ENCODE peak calls at places on chromosomes 13 and 19, in five cellular contexts. D, M, P, E and H are unnamed samples.
A peak's percentile ranks its signal among the peaks of the same experiment; 100 is the strongest.

GRCh38 chr13:20441879-20442278 is 83.8 kb downstream of the CRYL1 start:
- DNase-seq in D (no peak), M (peak; percentile 76), P (no peak), E (no peak), H (no peak)

GRCh38 chr19:43504426-43505185 is at the start of gene PHLDB3:
- DNase-seq in D (peak; percentile 64), M (no peak), P (no peak), E (no peak), H (peak; percentile 51)

GRCh38 chr13:20704459-20705069 is 1.1 kb downstream of the IL17D start:
- DNase-seq in D (no peak), M (no peak), P (no peak), E (no peak), H (no peak)

GRCh38 chr19:14575428-14575980 is 3.6 kb upstream of the NDUFB7 start:
- DNase-seq in D (no peak), M (no peak), P (no peak), E (no peak), H (no peak)

GRCh38 chr13:44591316-44591715 is 15.2 kb upstream of the TSC22D1 start:
- DNase-seq in D (peak; percentile 92), M (no peak), P (no peak), E (no peak), H (no peak)

GRCh38 chr13:71577127-71577526 is 289.9 kb downstream of the DACH1 start:
- DNase-seq in D (no peak), M (peak; percentile 10), P (no peak), E (no peak), H (no peak)

GRCh38 chr19:8571006-8571411 is 6.2 kb downstream of the MYO1F start:
- DNase-seq in D (no peak), M (peak; percentile 59), P (no peak), E (no peak), H (peak; percentile 61)

GRCh38 chr19:53555352-53555751 is 17.4 kb downstream of the ZNF331 start:
- DNase-seq in D (no peak), M (no peak), P (no peak), E (no peak), H (no peak)

GRCh38 chr13:85462792-85463425 is 336.3 kb downstream of the SLITRK6 start:
- DNase-seq in D (no peak), M (no peak), P (no peak), E (no peak), H (no peak)

GRCh38 chr19:55392820-55393219 is 7.1 kb downstream of the RPL28 start:
- DNase-seq in D (no peak), M (no peak), P (no peak), E (no peak), H (no peak)

GRCh38 chr19:56712609-56713008 is 41.1 kb upstream of the ZNF835 start:
- DNase-seq in D (no peak), M (no peak), P (no peak), E (no peak), H (no peak)

GRCh38 chr13:33279414-33279813 is 6.1 kb downstream of the STARD13 start:
- DNase-seq in D (no peak), M (no peak), P (peak; percentile 79), E (no peak), H (no peak)

GRCh38 chr19:1360126-1360817 is 23.4 kb upstream of the NDUFS7 start:
- DNase-seq in D (no peak), M (no peak), P (no peak), E (no peak), H (no peak)

GRCh38 chr13:110394371-110394841 is 87.3 kb downstream of the COL4A2 start:
- DNase-seq in D (no peak), M (peak; percentile 50), P (no peak), E (no peak), H (no peak)

GRCh38 chr19:13840751-13841338 is 36.1 kb upstream of the NANOS3 start:
- DNase-seq in D (no peak), M (no peak), P (no peak), E (no peak), H (no peak)

GRCh38 chr13:46720189-46720588 is 76.8 kb downstream of the ESD start:
- DNase-seq in D (no peak), M (no peak), P (no peak), E (no peak), H (peak; percentile 30)

GRCh38 chr13:44050450-44051063 is 170.9 kb downstream of the LACC1 start:
- DNase-seq in D (no peak), M (peak; percentile 63), P (no peak), E (no peak), H (peak; percentile 20)

GRCh38 chr19:9941236-9941635 is 4.9 kb upstream of the OLFM2 start:
- DNase-seq in D (no peak), M (no peak), P (no peak), E (no peak), H (no peak)

GRCh38 chr19:33234092-33234491 is 8.4 kb upstream of the SLC7A10 start:
- DNase-seq in D (no peak), M (no peak), P (no peak), E (no peak), H (no peak)

GRCh38 chr13:66362485-66362884 is 867.7 kb downstream of the PCDH9 start:
- DNase-seq in D (no peak), M (no peak), P (no peak), E (no peak), H (no peak)
- TF ChIP-seq CTCF in D (no peak), M (no peak), P (no peak), E (no peak), H (no peak)

DNA sequence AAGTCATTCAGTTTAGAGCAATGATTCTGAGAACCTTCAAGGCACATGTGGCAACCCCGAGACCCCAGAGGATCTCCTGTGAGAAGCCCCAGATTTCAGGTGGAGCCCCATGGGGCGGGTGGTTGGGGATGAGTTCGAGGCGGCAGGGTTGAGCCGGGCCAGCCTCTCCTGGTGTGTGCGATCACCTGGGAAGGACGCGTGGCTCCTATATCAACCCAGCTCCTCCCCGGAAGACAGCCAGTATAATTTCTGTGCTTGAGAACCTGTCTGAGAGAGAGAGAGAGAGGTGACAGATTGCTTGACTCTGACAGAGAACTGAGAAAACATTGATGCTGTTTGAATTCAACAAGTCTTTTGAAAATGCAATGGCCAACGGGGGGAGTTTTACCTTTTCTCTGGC is 89.0 kb downstream of the TEX29 start:
- DNase-seq in D (no peak), M (no peak), P (no peak), E (no peak), H (no peak)
- TF ChIP-seq CTCF in D (no peak), M (no peak), P (no peak), E (no peak), H (no peak)

DNA sequence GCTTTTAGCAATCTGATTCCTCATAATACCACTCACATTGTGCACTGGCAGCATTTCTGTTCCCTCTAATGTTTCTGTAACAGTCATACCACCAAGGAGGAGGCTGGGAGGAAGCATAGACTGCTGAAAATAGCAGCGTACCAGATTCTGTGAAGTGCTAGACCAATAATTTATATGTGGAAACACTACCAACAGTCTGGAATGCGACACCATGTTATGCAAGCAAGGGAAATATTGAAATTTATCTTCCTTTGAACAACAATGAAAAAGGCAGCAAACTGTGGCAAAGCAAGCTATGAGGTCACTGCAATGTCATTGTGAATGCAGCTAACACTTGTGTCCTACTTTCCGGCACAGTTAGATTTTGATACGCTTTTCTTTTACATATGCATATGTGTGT is 1388.0 kb downstream of the EFNB2 start:
- DNase-seq in D (no peak), M (peak; percentile 12), P (no peak), E (no peak), H (no peak)
- TF ChIP-seq CTCF in D (no peak), M (no peak), P (no peak), E (no peak), H (no peak)

GRCh38 chr19:30047355-30047895 is 105.4 kb downstream of the URI1 start:
- DNase-seq in D (no peak), M (no peak), P (no peak), E (no peak), H (no peak)

GRCh38 chr19:30044273-30045259 is 102.5 kb downstream of the URI1 start:
- DNase-seq in D (no peak), M (no peak), P (no peak), E (no peak), H (no peak)

GRCh38 chr19:30049844-30050667 is 108.0 kb downstream of the URI1 start:
- DNase-seq in D (no peak), M (no peak), P (no peak), E (no peak), H (no peak)

GRCh38 chr19:30049226-30049625 is 107.2 kb downstream of the URI1 start:
- DNase-seq in D (no peak), M (no peak), P (no peak), E (no peak), H (no peak)

GRCh38 chr19:30046522-30046921 is 104.5 kb downstream of the URI1 start:
- DNase-seq in D (no peak), M (peak; percentile 9), P (no peak), E (no peak), H (no peak)
- TF ChIP-seq CTCF in D (peak; percentile 73), M (peak; percentile 46), P (no peak), E (peak; percentile 54), H (peak; percentile 45)

DNA sequence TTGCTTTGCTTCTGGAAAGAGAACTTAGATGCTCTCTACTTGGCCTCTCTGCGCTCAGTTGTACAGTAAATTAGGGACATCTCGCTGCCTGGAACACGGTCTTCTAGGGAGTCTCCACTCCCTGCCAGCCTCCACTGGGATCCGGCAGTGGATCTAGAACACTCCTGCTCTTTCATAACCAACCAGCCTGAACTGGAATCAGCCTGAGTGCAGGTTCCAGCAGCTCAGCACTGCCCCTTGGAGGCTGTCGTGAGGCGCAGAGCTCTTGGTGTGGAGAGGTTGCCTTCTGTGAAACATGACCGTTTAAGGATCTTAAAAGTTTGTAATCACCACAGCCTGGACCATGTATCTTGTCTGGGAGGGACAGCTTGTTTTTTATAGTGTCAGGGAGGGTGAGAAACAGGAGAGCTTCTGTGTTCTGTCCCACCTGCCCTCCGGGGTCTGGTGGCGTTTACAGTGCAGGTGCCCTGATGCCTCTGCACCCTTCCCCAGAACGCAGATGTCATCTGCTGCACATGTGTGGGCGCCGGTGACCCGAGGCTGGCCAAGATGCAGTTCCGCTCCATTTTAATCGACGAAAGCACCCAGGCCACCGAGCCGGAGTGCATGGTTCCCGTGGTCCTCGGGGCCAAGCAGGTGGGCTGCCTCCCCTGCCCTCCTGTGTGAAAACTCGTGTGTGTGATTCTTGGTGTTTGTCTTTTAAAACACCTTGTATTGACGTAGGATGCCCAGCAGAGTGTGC is 24.8 kb downstream of the UPF1 start:
- DNase-seq in D (no peak), M (peak; percentile 55), P (no peak), E (no peak), H (no peak)
- TF ChIP-seq CTCF in D (peak; percentile 52), M (peak; percentile 44), P (no peak), E (peak; percentile 55), H (no peak)

DNA sequence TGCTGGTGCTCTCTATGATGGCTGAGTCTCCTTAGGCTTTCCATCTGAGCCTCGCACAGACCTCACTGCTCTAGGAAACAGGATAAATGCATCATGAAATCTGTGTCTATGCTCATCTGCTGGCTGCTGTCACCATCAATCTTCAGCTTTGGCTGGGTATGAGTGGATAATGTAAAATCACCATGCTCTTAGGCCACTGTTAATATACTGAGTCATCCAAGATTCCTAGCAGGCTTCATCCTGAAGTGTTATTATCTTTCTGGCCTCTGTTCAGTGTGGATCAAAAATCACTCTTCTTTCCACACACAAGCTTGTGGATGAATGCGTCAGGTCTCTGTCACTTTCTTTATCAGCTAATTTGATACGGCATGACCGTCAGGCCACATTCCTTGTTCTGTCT is 317.4 kb downstream of the NALCN start:
- DNase-seq in D (no peak), M (no peak), P (no peak), E (no peak), H (no peak)
- TF ChIP-seq CTCF in D (no peak), M (no peak), P (no peak), E (no peak), H (no peak)